ENCODE peak calls at places on chromosomes 6 and 20, in seven cellular contexts. S, E, K, L, X, N and Y are unnamed samples.

GRCh38 chr20:62539646-62540045 is 63.9 kb upstream of the GATA5 start:
- DNase-seq in S (no peak), E (no peak), K (no peak), L (no peak), X (no peak), N (no peak), Y (no peak)

GRCh38 chr6:44942201-44942600 is 385.9 kb upstream of the RUNX2 start:
- DNase-seq in S (no peak), E (no peak), K (no peak), L (no peak), X (no peak), N (peak), Y (no peak)

GRCh38 chr6:119207973-119208725 is 129.7 kb upstream of the FAM184A start:
- DNase-seq in S (no peak), E (no peak), K (no peak), L (no peak), X (no peak), N (peak), Y (no peak)

GRCh38 chr20:62332989-62333819 is 30.4 kb downstream of the ADRM1 start:
- DNase-seq in S (no peak), E (no peak), K (no peak), L (no peak), X (no peak), N (no peak), Y (no peak)

GRCh38 chr20:18634501-18634900 is 46.6 kb downstream of the DTD1 start:
- DNase-seq in S (no peak), E (no peak), K (no peak), L (no peak), X (no peak), N (no peak), Y (no peak)

GRCh38 chr6:110545081-110545872 is 68.9 kb upstream of the SLC22A16 start:
- DNase-seq in S (no peak), E (no peak), K (no peak), L (no peak), X (no peak), N (no peak), Y (no peak)

GRCh38 chr6:159445351-159445750 is 247.7 kb downstream of the SOD2 start:
- DNase-seq in S (no peak), E (no peak), K (no peak), L (no peak), X (no peak), N (no peak), Y (no peak)

GRCh38 chr6:151137441-151137984 is 102.3 kb upstream of the AKAP12 start:
- DNase-seq in S (no peak), E (no peak), K (no peak), L (no peak), X (peak), N (peak), Y (no peak)